ENCODE peak calls at places on chromosomes 4 and X, in nine cellular contexts. One of them, this sample, is unnamed.

GRCh38 chr4:120801171-120801758 is 121.3 kb downstream of the PRDM5 start:
- DNase-seq in nephron progenitor cell: no peak
- DNase-seq in fibroblast of pulmonary artery: peak
- DNase-seq in cardiac fibroblast: peak
- DNase-seq in NB4: no peak
- DNase-seq in astrocyte: peak
- DNase-seq in gastrocnemius medialis: no peak
- DNase-seq in GM12865: no peak
- DNase-seq in AG04449: peak
- DNase-seq in this sample: peak

GRCh38 chr4:41967392-41967791 is 14.2 kb upstream of the DCAF4L1 start:
- DNase-seq in nephron progenitor cell: no peak
- DNase-seq in fibroblast of pulmonary artery: no peak
- DNase-seq in cardiac fibroblast: no peak
- DNase-seq in NB4: no peak
- DNase-seq in astrocyte: no peak
- DNase-seq in gastrocnemius medialis: no peak
- DNase-seq in GM12865: no peak
- DNase-seq in AG04449: no peak
- DNase-seq in this sample: no peak

GRCh38 chr4:25085621-25086020 is 54.9 kb upstream of the LGI2 start:
- DNase-seq in nephron progenitor cell: no peak
- DNase-seq in fibroblast of pulmonary artery: no peak
- DNase-seq in cardiac fibroblast: no peak
- DNase-seq in NB4: no peak
- DNase-seq in astrocyte: no peak
- DNase-seq in gastrocnemius medialis: peak
- DNase-seq in GM12865: no peak
- DNase-seq in AG04449: no peak
- DNase-seq in this sample: no peak

GRCh38 chr4:122588453-122589238 is 32.2 kb downstream of the IL21 start:
- DNase-seq in nephron progenitor cell: no peak
- DNase-seq in fibroblast of pulmonary artery: peak
- DNase-seq in cardiac fibroblast: peak
- DNase-seq in NB4: peak
- DNase-seq in astrocyte: peak
- DNase-seq in gastrocnemius medialis: no peak
- DNase-seq in GM12865: no peak
- DNase-seq in AG04449: peak
- DNase-seq in this sample: no peak

GRCh38 chr4:81314196-81314896 is 99.3 kb upstream of the PRKG2 start:
- DNase-seq in nephron progenitor cell: peak
- DNase-seq in fibroblast of pulmonary artery: peak
- DNase-seq in cardiac fibroblast: peak
- DNase-seq in NB4: no peak
- DNase-seq in astrocyte: no peak
- DNase-seq in gastrocnemius medialis: no peak
- DNase-seq in GM12865: peak
- DNase-seq in AG04449: no peak
- DNase-seq in this sample: no peak

GRCh38 chr4:113327513-113327912 is 278.1 kb downstream of the ANK2 start:
- DNase-seq in nephron progenitor cell: no peak
- DNase-seq in fibroblast of pulmonary artery: peak
- DNase-seq in cardiac fibroblast: peak
- DNase-seq in NB4: no peak
- DNase-seq in astrocyte: no peak
- DNase-seq in gastrocnemius medialis: no peak
- DNase-seq in GM12865: no peak
- DNase-seq in AG04449: no peak
- DNase-seq in this sample: no peak

GRCh38 chr4:38531126-38531737 is 132.8 kb upstream of the KLF3 start:
- DNase-seq in nephron progenitor cell: peak
- DNase-seq in fibroblast of pulmonary artery: peak
- DNase-seq in cardiac fibroblast: peak
- DNase-seq in NB4: no peak
- DNase-seq in astrocyte: peak
- DNase-seq in gastrocnemius medialis: no peak
- DNase-seq in GM12865: peak
- DNase-seq in AG04449: no peak
- DNase-seq in this sample: peak

GRCh38 chrX:110384490-110384889 is 25.8 kb downstream of the RTL9 start:
- DNase-seq in nephron progenitor cell: no peak
- DNase-seq in fibroblast of pulmonary artery: peak
- DNase-seq in cardiac fibroblast: peak
- DNase-seq in NB4: no peak
- DNase-seq in astrocyte: peak
- DNase-seq in gastrocnemius medialis: no peak
- DNase-seq in GM12865: no peak
- DNase-seq in AG04449: no peak
- DNase-seq in this sample: peak

GRCh38 chrX:116749943-116750342 is 287.2 kb upstream of the CT83 start:
- DNase-seq in nephron progenitor cell: no peak
- DNase-seq in fibroblast of pulmonary artery: no peak
- DNase-seq in cardiac fibroblast: no peak
- DNase-seq in NB4: no peak
- DNase-seq in astrocyte: no peak
- DNase-seq in gastrocnemius medialis: no peak
- DNase-seq in GM12865: no peak
- DNase-seq in AG04449: no peak
- DNase-seq in this sample: no peak

GRCh38 chrX:133482345-133483041 is 67.2 kb upstream of the GPC4 start:
- DNase-seq in nephron progenitor cell: no peak
- DNase-seq in fibroblast of pulmonary artery: no peak
- DNase-seq in cardiac fibroblast: peak
- DNase-seq in NB4: no peak
- DNase-seq in astrocyte: peak
- DNase-seq in gastrocnemius medialis: no peak
- DNase-seq in GM12865: no peak
- DNase-seq in AG04449: no peak
- DNase-seq in this sample: peak

GRCh38 chrX:40550069-40550468 is 30.7 kb upstream of the ATP6AP2 start:
- DNase-seq in nephron progenitor cell: no peak
- DNase-seq in fibroblast of pulmonary artery: no peak
- DNase-seq in cardiac fibroblast: no peak
- DNase-seq in NB4: no peak
- DNase-seq in astrocyte: no peak
- DNase-seq in gastrocnemius medialis: no peak
- DNase-seq in GM12865: no peak
- DNase-seq in AG04449: no peak
- DNase-seq in this sample: no peak

GRCh38 chr4:84220990-84221389 is 278.1 kb downstream of the NKX6-1 start:
- DNase-seq in nephron progenitor cell: no peak
- DNase-seq in fibroblast of pulmonary artery: no peak
- DNase-seq in cardiac fibroblast: no peak
- DNase-seq in NB4: no peak
- DNase-seq in astrocyte: no peak
- DNase-seq in gastrocnemius medialis: no peak
- DNase-seq in GM12865: peak
- DNase-seq in AG04449: no peak
- DNase-seq in this sample: no peak

DNA sequence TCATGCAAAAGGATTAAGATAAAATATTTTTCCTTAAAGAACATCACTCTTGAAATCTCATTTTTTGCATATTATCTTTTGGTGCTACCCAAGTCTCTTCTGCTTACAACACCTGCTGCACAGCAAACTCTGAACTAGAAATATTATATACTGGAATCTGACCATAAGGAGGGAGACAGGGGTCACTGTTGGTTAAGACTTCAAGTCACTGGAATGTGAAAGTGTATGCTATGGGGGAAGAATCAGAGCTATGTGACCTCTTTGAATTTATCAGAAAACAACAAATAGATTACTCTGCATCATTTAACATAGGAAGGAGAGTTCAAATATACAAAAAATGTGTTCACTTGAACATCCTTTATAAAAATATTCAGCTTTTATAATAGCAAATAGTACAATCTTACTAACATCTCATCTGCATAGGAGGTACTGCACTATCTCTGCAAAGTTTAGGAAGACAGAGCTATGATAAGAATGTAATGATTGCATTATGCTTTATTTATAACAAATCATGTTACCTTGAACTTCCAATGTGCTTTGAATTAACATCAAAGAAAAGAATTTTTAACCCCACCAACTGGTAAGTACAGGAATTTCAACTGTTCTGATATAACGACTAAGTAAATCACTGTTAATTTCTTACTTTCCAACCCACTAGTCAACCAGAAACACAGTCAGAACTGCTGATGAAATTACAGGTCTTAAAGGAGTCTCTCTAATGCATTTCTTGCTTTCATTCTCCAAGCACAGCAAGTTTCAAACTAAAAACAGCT is 69.8 kb downstream of the ZNF827 start:
- DNase-seq in nephron progenitor cell: no peak
- DNase-seq in fibroblast of pulmonary artery: no peak
- DNase-seq in cardiac fibroblast: no peak
- DNase-seq in NB4: no peak
- DNase-seq in astrocyte: no peak
- DNase-seq in gastrocnemius medialis: no peak
- DNase-seq in GM12865: peak
- DNase-seq in AG04449: no peak
- DNase-seq in this sample: no peak
- TF ChIP-seq CTCF in nephron progenitor cell: no peak
- TF ChIP-seq CTCF in fibroblast of pulmonary artery: peak
- TF ChIP-seq CTCF in cardiac fibroblast: no peak
- TF ChIP-seq CTCF in NB4: no peak
- TF ChIP-seq CTCF in astrocyte: peak
- TF ChIP-seq CTCF in gastrocnemius medialis: no peak
- TF ChIP-seq CTCF in GM12865: no peak
- TF ChIP-seq CTCF in AG04449: no peak
- TF ChIP-seq CTCF in this sample: peak

GRCh38 chr4:16293205-16293860 is 67.1 kb upstream of the TAPT1 start:
- DNase-seq in nephron progenitor cell: no peak
- DNase-seq in fibroblast of pulmonary artery: no peak
- DNase-seq in cardiac fibroblast: no peak
- DNase-seq in NB4: no peak
- DNase-seq in astrocyte: no peak
- DNase-seq in gastrocnemius medialis: no peak
- DNase-seq in GM12865: no peak
- DNase-seq in AG04449: no peak
- DNase-seq in this sample: no peak
- TF ChIP-seq CTCF in nephron progenitor cell: no peak
- TF ChIP-seq CTCF in fibroblast of pulmonary artery: no peak
- TF ChIP-seq CTCF in cardiac fibroblast: no peak
- TF ChIP-seq CTCF in NB4: no peak
- TF ChIP-seq CTCF in astrocyte: no peak
- TF ChIP-seq CTCF in gastrocnemius medialis: no peak
- TF ChIP-seq CTCF in GM12865: no peak
- TF ChIP-seq CTCF in AG04449: no peak
- TF ChIP-seq CTCF in this sample: no peak

DNA sequence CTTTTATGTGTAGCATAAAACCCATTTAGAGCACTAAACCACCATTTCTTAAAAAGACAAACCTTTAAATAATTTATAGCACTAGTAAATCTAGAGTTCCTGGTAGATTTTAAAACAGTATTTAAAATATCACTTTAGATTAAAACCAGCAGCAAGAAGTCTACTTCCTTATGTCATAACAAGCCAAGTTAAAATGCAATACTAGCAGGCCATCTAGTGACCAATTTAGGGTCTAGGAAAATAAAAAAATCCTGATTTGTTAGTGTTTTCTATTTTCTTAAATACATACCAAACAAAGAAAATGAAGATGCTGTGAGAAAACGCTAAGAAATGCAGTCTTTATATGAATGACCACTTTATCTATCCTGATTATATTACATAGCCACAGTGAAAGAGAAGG is 53.9 kb downstream of the PAPSS1 start:
- DNase-seq in nephron progenitor cell: no peak
- DNase-seq in fibroblast of pulmonary artery: peak
- DNase-seq in cardiac fibroblast: peak
- DNase-seq in NB4: peak
- DNase-seq in astrocyte: peak
- DNase-seq in gastrocnemius medialis: no peak
- DNase-seq in GM12865: no peak
- DNase-seq in AG04449: no peak
- DNase-seq in this sample: no peak
- TF ChIP-seq CTCF in nephron progenitor cell: peak
- TF ChIP-seq CTCF in fibroblast of pulmonary artery: peak
- TF ChIP-seq CTCF in cardiac fibroblast: peak
- TF ChIP-seq CTCF in NB4: no peak
- TF ChIP-seq CTCF in astrocyte: peak
- TF ChIP-seq CTCF in gastrocnemius medialis: no peak
- TF ChIP-seq CTCF in GM12865: peak
- TF ChIP-seq CTCF in AG04449: peak
- TF ChIP-seq CTCF in this sample: peak

GRCh38 chr4:186016796-186017195 is 52.2 kb upstream of the TLR3 start:
- DNase-seq in nephron progenitor cell: no peak
- DNase-seq in fibroblast of pulmonary artery: no peak
- DNase-seq in cardiac fibroblast: no peak
- DNase-seq in NB4: no peak
- DNase-seq in astrocyte: no peak
- DNase-seq in gastrocnemius medialis: no peak
- DNase-seq in GM12865: no peak
- DNase-seq in AG04449: no peak
- DNase-seq in this sample: no peak

GRCh38 chr4:186013404-186014186 is 55.4 kb upstream of the TLR3 start:
- DNase-seq in nephron progenitor cell: no peak
- DNase-seq in fibroblast of pulmonary artery: no peak
- DNase-seq in cardiac fibroblast: no peak
- DNase-seq in NB4: no peak
- DNase-seq in astrocyte: no peak
- DNase-seq in gastrocnemius medialis: no peak
- DNase-seq in GM12865: no peak
- DNase-seq in AG04449: no peak
- DNase-seq in this sample: no peak

GRCh38 chr4:186017801-186018200 is 51.2 kb upstream of the TLR3 start:
- DNase-seq in nephron progenitor cell: no peak
- DNase-seq in fibroblast of pulmonary artery: no peak
- DNase-seq in cardiac fibroblast: no peak
- DNase-seq in NB4: no peak
- DNase-seq in astrocyte: no peak
- DNase-seq in gastrocnemius medialis: no peak
- DNase-seq in GM12865: no peak
- DNase-seq in AG04449: no peak
- DNase-seq in this sample: no peak

GRCh38 chr4:186018261-186018660 is 50.7 kb upstream of the TLR3 start:
- DNase-seq in nephron progenitor cell: no peak
- DNase-seq in fibroblast of pulmonary artery: no peak
- DNase-seq in cardiac fibroblast: no peak
- DNase-seq in NB4: no peak
- DNase-seq in astrocyte: no peak
- DNase-seq in gastrocnemius medialis: no peak
- DNase-seq in GM12865: no peak
- DNase-seq in AG04449: no peak
- DNase-seq in this sample: no peak

DNA sequence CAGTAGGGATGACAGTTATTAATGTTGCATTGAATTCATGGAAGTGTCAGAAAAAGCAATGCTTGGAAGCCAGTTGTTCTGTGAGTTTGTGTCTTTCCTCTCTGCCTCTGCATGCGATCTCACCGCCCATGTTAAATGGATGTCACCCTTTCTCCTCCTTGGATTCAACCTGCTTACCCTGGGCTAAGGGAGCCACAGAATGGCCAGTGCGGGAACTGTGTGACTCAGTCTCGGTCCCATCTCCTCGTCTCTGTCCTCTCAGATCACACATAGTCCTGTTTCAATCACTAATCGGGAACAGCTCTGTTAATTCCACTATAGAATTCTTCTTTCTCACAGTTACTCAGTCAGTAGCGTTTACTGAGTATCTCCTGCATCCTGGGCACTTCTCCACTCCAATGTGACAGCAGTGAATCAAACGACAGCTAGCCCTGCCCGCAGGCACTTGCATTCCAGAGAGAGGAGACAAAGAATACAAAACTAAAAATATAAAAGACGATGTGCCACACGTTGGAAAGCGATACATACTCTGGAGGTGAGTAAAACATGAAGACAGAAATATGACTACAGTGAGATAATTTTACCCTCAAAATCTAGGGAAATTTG is 53.6 kb upstream of the TLR3 start:
- DNase-seq in nephron progenitor cell: no peak
- DNase-seq in fibroblast of pulmonary artery: no peak
- DNase-seq in cardiac fibroblast: no peak
- DNase-seq in NB4: no peak
- DNase-seq in astrocyte: no peak
- DNase-seq in gastrocnemius medialis: no peak
- DNase-seq in GM12865: no peak
- DNase-seq in AG04449: no peak
- DNase-seq in this sample: no peak
- TF ChIP-seq CTCF in nephron progenitor cell: no peak
- TF ChIP-seq CTCF in fibroblast of pulmonary artery: no peak
- TF ChIP-seq CTCF in cardiac fibroblast: no peak
- TF ChIP-seq CTCF in NB4: no peak
- TF ChIP-seq CTCF in astrocyte: no peak
- TF ChIP-seq CTCF in gastrocnemius medialis: no peak
- TF ChIP-seq CTCF in GM12865: no peak
- TF ChIP-seq CTCF in AG04449: no peak
- TF ChIP-seq CTCF in this sample: no peak